ENCODE peak calls at places on chromosome 1, in six cellular contexts. K is fibroblast of pulmonary artery, D is putamen, X is cardiac fibroblast, E is OCI-LY7, L is EL. U is an unnamed sample.

GRCh38 chr1:44645466-44646244 is 28.6 kb downstream of the TMEM53 start:
- DNase-seq in K (no peak), D (peak), X (peak), E (no peak), L (no peak), U (no peak)

GRCh38 chr1:15279576-15280230 is 32.7 kb downstream of the FHAD1 start:
- DNase-seq in K (no peak), D (no peak), X (no peak), E (no peak), L (no peak), U (no peak)

GRCh38 chr1:25890249-25891034 is 14.9 kb upstream of the PAQR7 start:
- DNase-seq in K (no peak), D (no peak), X (no peak), E (no peak), L (peak), U (no peak)

GRCh38 chr1:93442276-93442675 is 5.6 kb upstream of the FNBP1L start:
- DNase-seq in K (no peak), D (no peak), X (peak), E (no peak), L (peak), U (no peak)

GRCh38 chr1:109573785-109574184 is 25.4 kb downstream of the GNAI3 start:
- DNase-seq in K (no peak), D (no peak), X (no peak), E (no peak), L (no peak), U (no peak)

GRCh38 chr1:3483380-3483779 is 28.9 kb downstream of the ARHGEF16 start:
- DNase-seq in K (no peak), D (no peak), X (no peak), E (no peak), L (no peak), U (no peak)

GRCh38 chr1:90187186-90187585 is 192.3 kb downstream of the ZNF326 start:
- DNase-seq in K (no peak), D (no peak), X (no peak), E (no peak), L (no peak), U (no peak)

GRCh38 chr1:219265026-219265515 is 91.4 kb downstream of the LYPLAL1 start:
- DNase-seq in K (no peak), D (no peak), X (no peak), E (no peak), L (no peak), U (no peak)

GRCh38 chr1:8423134-8423701 is 105.3 kb downstream of the SLC45A1 start:
- DNase-seq in K (no peak), D (no peak), X (no peak), E (peak), L (peak), U (no peak)

GRCh38 chr1:36864182-36865079 is 169.9 kb downstream of the GRIK3 start:
- DNase-seq in K (no peak), D (no peak), X (no peak), E (peak), L (no peak), U (no peak)

U was measured in MM.1S.